ENCODE peak calls at places on chromosomes 6 and 20, in eight cellular contexts. X is fibroblast of mammary gland; U is GM23248; D is stomach; C is spleen; P is lung; R is CD4-positive, alpha-beta memory T cell; A is transverse colon. S is an unnamed sample.

GRCh38 chr6:76697585-76697984 is 625.1 kb upstream of the IMPG1 start:
- DNase-seq in R (no peak), C (no peak), A (no peak), U (peak; percentile 22), X (peak; percentile 28), D (no peak), P (no peak), S (peak; percentile 65)

GRCh38 chr6:20876016-20876415 is 341.8 kb downstream of the CDKAL1 start:
- DNase-seq in P (no peak), R (no peak), C (no peak), X (peak; percentile 79), D (no peak), A (no peak), U (peak; percentile 67), S (peak; percentile 88)

GRCh38 chr6:20509211-20509610 is 25.0 kb upstream of the CDKAL1 start:
- DNase-seq in P (no peak), D (no peak), X (no peak), C (no peak), R (no peak), U (no peak), A (no peak), S (no peak)

GRCh38 chr6:16257999-16258708 is 19.8 kb downstream of the GMPR start:
- DNase-seq in R (no peak), A (no peak), D (no peak), C (no peak), U (no peak), X (no peak), P (no peak), S (no peak)

GRCh38 chr6:129469070-129469662 is 240.8 kb downstream of the ARHGAP18 start:
- DNase-seq in P (no peak), U (peak; percentile 31), D (no peak), X (peak; percentile 37), A (no peak), C (no peak), R (no peak), S (peak; percentile 46)

GRCh38 chr6:37131104-37131959 is 38.6 kb upstream of the PIM1 start:
- DNase-seq in R (no peak), D (peak; percentile 58), U (peak; percentile 17), A (peak; percentile 70), X (peak; percentile 35), C (no peak), P (peak; percentile 85), S (no peak)

GRCh38 chr20:11912013-11912663 is 5.6 kb upstream of the BTBD3 start:
- DNase-seq in R (no peak), U (peak; percentile 19), D (no peak), P (no peak), C (no peak), A (no peak), X (peak; percentile 24), S (peak; percentile 51)

GRCh38 chr6:99458319-99458718 is 33.2 kb upstream of the PNISR start:
- DNase-seq in X (peak; percentile 55), C (no peak), R (no peak), U (peak; percentile 55), A (no peak), D (no peak), P (no peak), S (peak; percentile 64)

GRCh38 chr20:49969946-49970345 is 12.8 kb upstream of the SNAI1 start:
- DNase-seq in X (no peak), C (peak; percentile 39), P (no peak), A (no peak), R (no peak), U (no peak), D (no peak), S (no peak)

GRCh38 chr6:133396225-133396624 is 155.1 kb downstream of the EYA4 start:
- DNase-seq in P (no peak), R (no peak), X (peak; percentile 12), D (no peak), A (no peak), U (no peak), C (no peak), S (peak; percentile 50)

GRCh38 chr20:825710-826421 is 7.6 kb upstream of the FAM110A start:
- DNase-seq in U (peak; percentile 25), D (peak; percentile 9), R (no peak), C (peak; percentile 53), P (no peak), A (peak; percentile 5), X (peak; percentile 57), S (peak; percentile 54)

GRCh38 chr20:62624325-62624690 is 18.0 kb upstream of the SLCO4A1 start:
- DNase-seq in R (no peak), A (peak; percentile 78), D (peak; percentile 71), P (no peak), X (no peak), U (no peak), C (peak; percentile 93), S (no peak)

GRCh38 chr20:59580208-59580980 is 23.9 kb upstream of the PHACTR3 start:
- DNase-seq in U (peak; percentile 44), A (no peak), R (no peak), C (peak; percentile 24), P (no peak), D (no peak), X (peak; percentile 31), S (no peak)

GRCh38 chr6:79947191-79948173 is at the start of gene ELOVL4:
- DNase-seq in A (peak; percentile 47), D (peak; percentile 47), U (peak; percentile 87), C (peak; percentile 78), X (peak; percentile 74), P (no peak), R (peak; percentile 44), S (peak; percentile 78)

GRCh38 chr6:35722121-35722761 is 14.6 kb upstream of the ARMC12 start:
- DNase-seq in C (no peak), A (peak; percentile 70), X (peak; percentile 37), R (no peak), D (peak; percentile 82), U (no peak), P (no peak), S (peak; percentile 80)

GRCh38 chr6:157603314-157603940 is 219.6 kb upstream of the SNX9 start:
- DNase-seq in P (peak; percentile 47), R (no peak), C (no peak), U (no peak), D (no peak), A (peak; percentile 1), X (no peak), S (no peak)

GRCh38 chr6:35581633-35582032 is 68.9 kb upstream of the TULP1 start:
- DNase-seq in U (no peak), P (no peak), R (no peak), C (no peak), A (no peak), X (no peak), D (no peak), S (peak; percentile 69)

DNA sequence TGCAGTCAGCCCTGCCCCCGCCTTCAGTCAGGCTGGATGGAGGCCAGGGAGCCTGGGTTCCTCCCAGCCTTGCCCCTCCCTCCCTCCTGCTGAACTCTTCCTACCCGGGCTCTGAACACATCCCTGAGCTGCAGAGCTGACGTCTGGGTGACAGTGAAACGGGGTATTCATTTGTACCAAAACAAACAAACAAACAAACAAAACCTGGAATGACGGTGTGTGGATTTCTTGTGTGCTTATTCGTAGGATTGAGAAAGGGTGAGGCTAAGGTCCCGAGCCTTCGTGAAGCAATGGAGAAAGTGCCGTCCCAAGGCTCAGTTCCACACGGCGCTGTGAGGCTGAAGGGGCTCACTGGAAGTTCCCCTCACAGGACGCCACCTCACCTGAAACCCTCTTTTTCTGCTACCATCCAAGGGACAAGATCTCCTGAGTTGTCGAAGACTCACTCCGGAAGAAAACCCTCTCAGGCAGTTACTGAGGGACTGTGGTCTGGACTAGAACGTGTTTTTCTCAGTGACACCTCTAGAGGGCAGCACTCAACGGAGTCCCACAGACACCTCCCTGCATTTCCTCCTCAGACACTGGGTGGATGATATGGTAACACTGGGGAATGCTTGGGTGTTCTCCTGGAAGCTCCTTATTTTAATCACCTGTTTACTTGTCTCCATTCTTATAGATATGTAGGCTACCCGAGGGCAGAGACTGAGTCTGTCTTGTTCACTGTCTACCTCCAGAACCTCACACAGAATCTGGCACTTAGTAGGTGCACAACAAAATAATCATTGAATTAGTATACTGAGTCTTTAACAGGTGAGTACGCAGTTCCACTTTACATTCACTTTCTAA is 27.3 kb downstream of the GSTA3 start:
- DNase-seq in U (peak; percentile 81), X (peak; percentile 73), R (peak; percentile 66), A (peak; percentile 77), C (peak; percentile 74), P (peak; percentile 77), D (peak; percentile 76), S (peak; percentile 78)
- H3K4me3 ChIP-seq in U (peak overlapping the region; percentile 74), X (peak overlapping the region; percentile 59), R (peak overlapping the region; percentile 53), A (peak overlapping the region; percentile 28), C (peak overlapping the region; percentile 38), P (peak overlapping the region; percentile 34), D (peak overlapping the region; percentile 43), S (peak overlapping the region; percentile 61)

DNA sequence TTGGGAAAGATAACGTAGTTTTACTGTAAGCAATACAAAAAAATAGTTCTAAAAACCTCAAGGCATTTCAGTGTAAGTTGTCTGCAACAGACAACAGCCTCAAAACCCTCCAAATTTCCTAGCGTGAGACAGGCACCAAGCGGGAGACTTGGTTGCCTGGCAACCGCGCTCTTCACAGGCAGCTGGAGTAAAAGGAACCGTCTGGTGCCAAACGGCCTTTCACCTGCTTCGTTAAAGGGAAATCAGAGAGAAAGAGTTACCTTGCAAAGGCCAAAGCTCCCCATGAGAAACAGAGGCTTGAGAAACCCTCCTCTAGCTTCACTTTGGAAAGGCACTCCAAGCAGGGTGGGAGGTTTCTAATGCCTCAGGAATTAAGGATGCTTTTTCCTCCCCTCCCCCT is 129.8 kb upstream of the UFL1 start:
- DNase-seq in D (peak; percentile 44), P (no peak), U (peak; percentile 1), A (peak; percentile 14), C (no peak), R (peak; percentile 2), X (no peak), S (no peak)
- H3K4me3 ChIP-seq in D (no peak overlapping the region), P (no peak overlapping the region), U (no peak overlapping the region), A (no peak overlapping the region), C (no peak overlapping the region), R (no peak overlapping the region), X (no peak overlapping the region), S (no peak overlapping the region)

DNA sequence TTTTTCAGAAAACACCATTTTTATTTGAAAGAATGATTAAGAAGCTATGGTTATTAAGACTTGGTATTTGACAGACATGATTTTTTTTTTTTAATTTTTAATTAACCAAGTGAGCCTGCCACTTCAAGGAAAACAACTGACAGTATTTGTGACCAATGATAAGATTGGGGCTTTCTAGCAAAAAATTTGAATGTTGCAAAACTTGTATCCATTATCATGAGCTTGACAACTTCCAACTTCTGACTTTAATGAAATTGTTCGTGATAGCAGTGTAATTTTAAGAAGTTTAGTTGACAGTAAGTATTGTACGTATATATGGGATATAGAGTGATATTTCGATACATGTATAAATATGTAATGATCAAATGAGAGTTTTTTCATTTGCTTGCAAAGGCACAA is 21.6 kb upstream of the POM121L2 start:
- DNase-seq in C (no peak), U (no peak), D (no peak), X (no peak), R (no peak), P (no peak), A (no peak), S (no peak)
- H3K4me3 ChIP-seq in C (no peak overlapping the region), U (peak overlapping the region; percentile 76), D (no peak overlapping the region), X (peak overlapping the region; percentile 85), R (no peak overlapping the region), P (no peak overlapping the region), A (no peak overlapping the region), S (peak overlapping the region; percentile 55)

DNA sequence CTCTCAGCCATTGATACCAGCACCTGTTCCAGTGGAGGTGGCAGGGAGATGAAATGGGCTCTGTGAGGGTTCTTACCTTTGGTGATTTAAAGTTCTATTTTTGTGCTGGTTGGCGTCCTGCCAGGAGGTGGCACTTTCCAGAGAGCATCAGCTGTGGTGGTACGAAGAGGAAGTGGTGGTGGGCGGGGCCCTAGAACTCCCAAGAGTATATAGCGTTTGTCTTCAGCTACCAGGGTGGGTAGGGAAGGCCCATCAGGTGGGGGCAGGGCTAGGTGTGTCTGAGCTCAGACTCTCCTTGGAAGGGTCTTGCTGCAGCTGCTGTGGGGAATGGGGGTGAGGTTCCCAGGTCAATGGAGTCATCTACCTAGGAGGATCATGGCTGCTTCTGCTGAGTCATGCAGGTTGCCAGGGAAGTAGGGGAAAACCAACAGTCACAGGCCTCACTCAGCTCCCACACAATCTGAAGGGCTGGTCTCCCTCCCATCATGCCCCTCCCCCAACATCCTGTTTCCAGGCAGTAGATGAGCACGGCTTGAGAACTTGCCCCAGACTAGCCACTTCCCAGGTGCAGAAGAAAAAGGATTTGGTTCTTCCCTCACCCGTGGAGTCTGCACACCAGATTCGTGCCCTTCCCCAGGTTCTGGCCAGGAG is 46.6 kb downstream of the MOXD1 start:
- DNase-seq in D (peak; percentile 44), P (no peak), U (no peak), X (peak; percentile 24), A (peak; percentile 70), C (peak; percentile 93), R (peak; percentile 14), S (peak; percentile 30)
- H3K4me3 ChIP-seq in D (no peak overlapping the region), P (no peak overlapping the region), U (no peak overlapping the region), X (no peak overlapping the region), A (no peak overlapping the region), C (no peak overlapping the region), R (no peak overlapping the region), S (no peak overlapping the region)